ENCODE peak calls at places on chromosome 21, in five cellular contexts. C is uterus, K is mucosa of descending colon, S is NCI-H1092, V is HAP-1. X is an unnamed sample.

GRCh38 chr21:26153758-26154157 is 16.8 kb downstream of the APP start:
- DNase-seq in C (no peak), S (no peak), V (no peak), K (no peak), X (no peak)

GRCh38 chr21:46083271-46084040 is 14.5 kb upstream of the COL6A2 start:
- DNase-seq in K (no peak), V (no peak), S (no peak), C (peak), X (no peak)

GRCh38 chr21:32392880-32393676 is at the start of gene URB1:
- DNase-seq in C (peak), S (peak), K (peak), V (peak), X (peak)

GRCh38 chr21:44940116-44940631 is 345 bp downstream of the SLX9 start:
- DNase-seq in V (no peak), K (no peak), S (no peak), C (no peak), X (no peak)

GRCh38 chr21:30233636-30234035 is 17.7 kb upstream of the CLDN8 start:
- DNase-seq in S (no peak), K (no peak), V (no peak), C (no peak), X (no peak)

GRCh38 chr21:25487046-25487594 is 120.2 kb downstream of the MRPL39 start:
- DNase-seq in V (no peak), K (no peak), S (no peak), C (no peak), X (no peak)

GRCh38 chr21:17903029-17903806 is 84.1 kb upstream of the C21orf91 start:
- DNase-seq in K (no peak), V (no peak), C (no peak), S (peak), X (peak)

GRCh38 chr21:44618504-44618903 is 6.6 kb downstream of the KRTAP10-8 start:
- DNase-seq in S (no peak), K (peak), V (no peak), C (no peak), X (no peak)

GRCh38 chr21:25983745-25984144 is 186.8 kb downstream of the APP start:
- DNase-seq in S (no peak), V (no peak), C (no peak), K (no peak), X (no peak)

GRCh38 chr21:15534450-15534886 is 195.3 kb upstream of the USP25 start:
- DNase-seq in C (no peak), K (no peak), V (no peak), S (no peak), X (no peak)

GRCh38 chr21:43270800-43271261 is 102.0 kb downstream of the CRYAA start:
- DNase-seq in S (no peak), C (no peak), K (no peak), V (no peak), X (no peak)

GRCh38 chr21:15557925-15558324 is 171.9 kb upstream of the USP25 start:
- DNase-seq in C (no peak), V (peak), K (no peak), S (no peak), X (no peak)

GRCh38 chr21:45910548-45911221 is 70.9 kb upstream of the COL6A1 start:
- DNase-seq in K (no peak), V (no peak), S (peak), C (no peak), X (no peak)

GRCh38 chr21:41604583-41605041 is 96.7 kb upstream of the TMPRSS2 start:
- DNase-seq in K (no peak), C (no peak), V (no peak), S (no peak), X (no peak)

GRCh38 chr21:32334980-32335471 is 36.4 kb downstream of the MRAP start:
- DNase-seq in K (no peak), V (no peak), C (no peak), S (no peak), X (no peak)

GRCh38 chr21:38908537-38908936 is 102.8 kb downstream of the ETS2 start:
- DNase-seq in K (no peak), S (no peak), V (no peak), C (no peak), X (no peak)

GRCh38 chr21:45255381-45256020 is 32.2 kb downstream of the POFUT2 start:
- DNase-seq in V (no peak), S (peak), C (no peak), K (peak), X (peak)

GRCh38 chr21:45556645-45557601 is 14.7 kb upstream of the SLC19A1 start:
- DNase-seq in V (no peak), K (no peak), S (no peak), C (no peak), X (no peak)

GRCh38 chr21:22056904-22057303 is 1058.7 kb downstream of the NCAM2 start:
- DNase-seq in V (no peak), C (no peak), S (no peak), K (no peak), X (no peak)

GRCh38 chr21:44510508-44511218 is 29.3 kb downstream of the KRTAP10-1 start:
- DNase-seq in S (peak), V (peak), C (no peak), K (peak), X (peak)

GRCh38 chr21:46245213-46245915 is 16.8 kb upstream of the LSS start:
- DNase-seq in S (no peak), C (no peak), V (no peak), K (no peak), X (no peak)

GRCh38 chr21:33824156-33824941 is 91.3 kb downstream of the ATP5PO start:
- DNase-seq in K (no peak), V (no peak), S (no peak), C (no peak), X (no peak)

GRCh38 chr21:26769613-26770188 is 75.5 kb downstream of the ADAMTS1 start:
- DNase-seq in K (peak), S (no peak), C (no peak), V (peak), X (no peak)

GRCh38 chr21:36246080-36246631 is 73.8 kb upstream of the MORC3 start:
- DNase-seq in S (no peak), C (no peak), V (no peak), K (peak), X (no peak)

GRCh38 chr21:46662765-46663500 is 27.5 kb downstream of the PRMT2 start:
- DNase-seq in S (no peak), K (no peak), V (no peak), C (no peak), X (no peak)

GRCh38 chr21:43341349-43342163 is 85.4 kb downstream of the SIK1 start:
- DNase-seq in C (no peak), S (no peak), V (no peak), K (no peak), X (no peak)

GRCh38 chr21:28235169-28235892 is 757.3 kb downstream of the LTN1 start:
- DNase-seq in K (peak), V (no peak), S (no peak), C (no peak), X (no peak)

X was measured in NCI-H187 treated with DMSO at 0.1 percent for 48 hours.